ENCODE peak calls at places on chromosomes 12 and 14, in seven cellular contexts. M is NCI-H345; P is fibroblast of mammary gland; D is AG04450; Y is CMK; O is activated CD8-positive, alpha-beta memory T cell treated with anti-CD3 and anti-CD28 coated beads for 24 hours; E is kidney tubule cell. K is an unnamed sample.

GRCh38 chr12:2682301-2683282 is 112.2 kb upstream of the FKBP4 start:
- DNase-seq in P (peak), D (peak), Y (no peak), E (peak), O (no peak), M (peak), K (no peak)

GRCh38 chr12:64583395-64584172 is 26.7 kb upstream of the RASSF3 start:
- DNase-seq in P (peak), M (no peak), Y (no peak), O (no peak), E (no peak), D (no peak), K (no peak)

GRCh38 chr12:2641209-2641608 is 153.6 kb upstream of the FKBP4 start:
- DNase-seq in P (peak), E (peak), M (no peak), D (no peak), O (no peak), Y (peak), K (no peak)

GRCh38 chr14:55146425-55146824 is 17.4 kb downstream of the LGALS3 start:
- DNase-seq in P (no peak), E (no peak), Y (no peak), D (no peak), O (no peak), M (no peak), K (no peak)

GRCh38 chr12:58915634-58916033 is 4.7 kb downstream of the LRIG3 start:
- DNase-seq in Y (no peak), P (peak), D (no peak), E (peak), O (no peak), M (peak), K (peak)

GRCh38 chr14:54782803-54783659 is 119.6 kb downstream of the GCH1 start:
- DNase-seq in E (no peak), P (no peak), Y (no peak), D (no peak), O (no peak), M (no peak), K (no peak)

GRCh38 chr14:76784881-76785280 is 23.6 kb downstream of the VASH1 start:
- DNase-seq in E (peak), M (peak), P (peak), Y (peak), O (peak), D (peak), K (no peak)

GRCh38 chr12:989751-990278 is 1.2 kb upstream of the ERC1 start:
- DNase-seq in D (no peak), O (no peak), M (peak), P (peak), E (peak), Y (peak), K (peak)

GRCh38 chr14:104845033-104845666 is 19.9 kb upstream of the CEP170B start:
- DNase-seq in M (no peak), Y (no peak), E (no peak), D (no peak), P (no peak), O (no peak), K (no peak)

GRCh38 chr12:94109154-94109553 is 39.2 kb upstream of the PLXNC1 start:
- DNase-seq in Y (no peak), E (peak), D (peak), O (peak), P (peak), M (no peak), K (no peak)

GRCh38 chr14:78595797-78596196 is 425.6 kb downstream of the NRXN3 start:
- DNase-seq in D (no peak), O (no peak), M (no peak), Y (no peak), P (no peak), E (peak), K (no peak)

GRCh38 chr14:91061309-91061887 is 957 bp upstream of the RPS6KA5 start:
- DNase-seq in Y (no peak), M (no peak), E (no peak), P (no peak), O (no peak), D (no peak), K (no peak)

GRCh38 chr12:131113562-131113961 is 159.9 kb downstream of the ADGRD1 start:
- DNase-seq in O (no peak), M (no peak), Y (no peak), P (no peak), E (peak), D (no peak), K (no peak)

GRCh38 chr12:17352164-17352563 is 737.8 kb downstream of the RERGL start:
- DNase-seq in P (no peak), O (no peak), Y (no peak), M (no peak), E (no peak), D (no peak), K (no peak)

GRCh38 chr12:50059440-50060119 is 2.2 kb downstream of the ASIC1 start:
- DNase-seq in E (peak), Y (no peak), P (no peak), D (no peak), O (peak), M (no peak), K (no peak)

GRCh38 chr12:1917172-1918070 is 1.0 kb downstream of the CACNA2D4 start:
- DNase-seq in O (peak), Y (no peak), M (no peak), D (no peak), E (no peak), P (no peak), K (no peak)

GRCh38 chr12:122894173-122895121 is 1.5 kb downstream of the VPS37B start:
- DNase-seq in Y (no peak), M (no peak), O (no peak), E (peak), D (no peak), P (no peak), K (no peak)

GRCh38 chr12:108305520-108305919 is 33.6 kb downstream of the CMKLR1 start:
- DNase-seq in M (no peak), O (no peak), Y (no peak), D (peak), P (peak), E (no peak), K (peak)

GRCh38 chr12:120539303-120539702 is 5.1 kb downstream of the RNF10 start:
- DNase-seq in Y (no peak), M (no peak), P (peak), O (no peak), E (peak), D (no peak), K (no peak)

GRCh38 chr14:66082009-66082408 is 404.2 kb upstream of the CCDC196 start:
- DNase-seq in E (no peak), P (peak), Y (peak), M (no peak), D (no peak), O (no peak), K (no peak)

GRCh38 chr12:24848941-24849477 is 99.9 kb downstream of the BCAT1 start:
- DNase-seq in M (no peak), Y (no peak), E (no peak), O (no peak), D (no peak), P (no peak), K (no peak)

GRCh38 chr14:60736494-60736893 is 1.9 kb downstream of the MNAT1 start:
- DNase-seq in O (no peak), Y (no peak), D (no peak), M (no peak), P (peak), E (peak), K (no peak)

GRCh38 chr14:32405856-32406255 is 76.8 kb downstream of the AKAP6 start:
- DNase-seq in Y (no peak), M (no peak), O (no peak), P (no peak), E (no peak), D (no peak), K (no peak)

GRCh38 chr12:3753549-3754284 is 808 bp upstream of the CRACR2A start:
- DNase-seq in P (peak), E (no peak), M (no peak), Y (no peak), D (no peak), O (peak), K (no peak)

K was measured in prostate gland.